ENCODE peak calls at places on chromosomes 13 and 19, in five cellular contexts. T is cardiac fibroblast, Z is AG04449, N is AG04450, O is lower leg skin. M is an unnamed sample.

GRCh38 chr13:46296920-46297319 is 85.2 kb downstream of the LRRC63 start:
- DNase-seq in T (peak; percentile 83), Z (peak; percentile 83), N (peak; percentile 24), O (no peak), M (peak; percentile 55)

GRCh38 chr19:34502582-34503545 is 21.3 kb downstream of the WTIP start:
- DNase-seq in T (peak; percentile 32), Z (no peak), N (no peak), O (no peak), M (no peak)

GRCh38 chr13:102405499-102406079 is 3.7 kb upstream of the FGF14 start:
- DNase-seq in T (peak; percentile 27), Z (no peak), N (no peak), O (no peak), M (no peak)

GRCh38 chr19:1861599-1862031 is 1.8 kb downstream of the KLF16 start:
- DNase-seq in T (no peak), Z (no peak), N (no peak), O (no peak), M (no peak)

GRCh38 chr13:27359203-27359821 is 65.1 kb upstream of the GTF3A start:
- DNase-seq in T (peak; percentile 77), Z (no peak), N (peak; percentile 54), O (peak; percentile 43), M (no peak)

GRCh38 chr19:30865481-30865880 is 483.8 kb downstream of the TSHZ3 start:
- DNase-seq in T (no peak), Z (no peak), N (no peak), O (no peak), M (no peak)

GRCh38 chr13:50125556-50126377 is 110.5 kb downstream of the KCNRG start:
- DNase-seq in T (peak; percentile 87), Z (no peak), N (peak; percentile 66), O (peak; percentile 95), M (peak; percentile 33)

GRCh38 chr19:33242911-33243310 is 17.3 kb upstream of the SLC7A10 start:
- DNase-seq in T (no peak), Z (no peak), N (no peak), O (no peak), M (no peak)

GRCh38 chr13:50909605-50910482 is at the start of gene RNASEH2B:
- DNase-seq in T (peak; percentile 59), Z (no peak), N (no peak), O (peak; percentile 35), M (no peak)

GRCh38 chr19:18657590-18658365 is 20.9 kb downstream of the KLHL26 start:
- DNase-seq in T (peak; percentile 92), Z (no peak), N (peak; percentile 45), O (no peak), M (no peak)

GRCh38 chr13:23159205-23159586 is 21.6 kb upstream of the SGCG start:
- DNase-seq in T (peak; percentile 53), Z (no peak), N (no peak), O (no peak), M (no peak)

GRCh38 chr19:2032296-2032941 is 16.9 kb upstream of the BTBD2 start:
- DNase-seq in T (peak; percentile 84), Z (no peak), N (no peak), O (peak; percentile 97), M (peak; percentile 48)

GRCh38 chr13:62185631-62186256 is 770.1 kb upstream of the PCDH20 start:
- DNase-seq in T (no peak), Z (no peak), N (no peak), O (no peak), M (no peak)

GRCh38 chr19:12840091-12841079 is 2.1 kb downstream of the MAST1 start:
- DNase-seq in T (peak; percentile 83), Z (no peak), N (no peak), O (peak; percentile 46), M (peak; percentile 20)

GRCh38 chr13:90872491-90873025 is 474.9 kb upstream of the MIR17HG start:
- DNase-seq in T (no peak), Z (no peak), N (no peak), O (no peak), M (no peak)
- TF ChIP-seq CTCF in T (no peak), Z (no peak), N (no peak), O (no peak), M (no peak)

GRCh38 chr19:57934820-57935665 is at the start of gene ZNF418:
- DNase-seq in T (peak; percentile 87), Z (peak; percentile 26), N (peak; percentile 43), O (peak; percentile 56), M (peak; percentile 50)
- H3K4me3 ChIP-seq in T (peak within 1 kb of the TSS; percentile 83), Z (peak within 1 kb of the TSS; percentile 79), N (peak within 1 kb of the TSS; percentile 81), O (peak within 1 kb of the TSS; percentile 53), M (peak within 1 kb of the TSS; percentile 86)

DNA sequence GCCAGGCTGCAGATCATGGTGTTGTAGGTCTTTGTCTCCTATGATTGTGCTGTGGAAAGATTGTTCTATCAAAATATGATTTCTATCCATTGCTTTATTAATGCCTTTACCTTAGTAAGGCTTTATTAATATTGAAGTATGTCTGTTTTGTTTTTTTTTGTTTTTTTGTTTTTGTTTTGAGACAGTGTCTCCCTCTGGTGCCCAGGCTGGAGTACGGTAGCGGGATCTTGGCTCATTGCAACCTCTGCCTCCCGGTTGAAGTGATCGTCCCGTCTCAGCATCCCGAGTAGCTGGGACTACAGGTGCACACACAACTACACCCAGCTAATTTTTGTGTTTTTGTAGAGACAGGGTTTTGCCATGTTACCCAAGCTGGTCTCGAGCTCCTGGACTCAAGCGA is 7.7 kb downstream of the IRGC start:
- DNase-seq in T (peak; percentile 46), Z (no peak), N (no peak), O (no peak), M (no peak)
- TF ChIP-seq CTCF in T (peak; percentile 52), Z (no peak), N (peak; percentile 20), O (no peak), M (peak; percentile 34)

GRCh38 chr19:38252935-38253691 is 3.1 kb downstream of the PPP1R14A start:
- DNase-seq in T (no peak), Z (no peak), N (no peak), O (no peak), M (no peak)

GRCh38 chr19:38250821-38251563 is 5.2 kb downstream of the PPP1R14A start:
- DNase-seq in T (peak; percentile 29), Z (no peak), N (no peak), O (no peak), M (no peak)

GRCh38 chr19:38250428-38250820 is 5.8 kb downstream of the PPP1R14A start:
- DNase-seq in T (no peak), Z (no peak), N (no peak), O (no peak), M (no peak)

GRCh38 chr19:38252385-38252784 is 3.8 kb downstream of the PPP1R14A start:
- DNase-seq in T (no peak), Z (no peak), N (no peak), O (no peak), M (no peak)

GRCh38 chr19:38251564-38252051 is 4.6 kb downstream of the PPP1R14A start:
- DNase-seq in T (peak; percentile 40), Z (no peak), N (no peak), O (no peak), M (no peak)
- H3K4me3 ChIP-seq in T (no peak overlapping the region), Z (no peak overlapping the region), N (no peak overlapping the region), O (no peak overlapping the region), M (no peak overlapping the region)

GRCh38 chr19:5690125-5690954 is at the start of gene RPL36:
- DNase-seq in T (peak; percentile 97), Z (peak; percentile 57), N (peak; percentile 92), O (peak; percentile 96), M (peak; percentile 40)

GRCh38 chr19:5684694-5685430 is 4.0 kb downstream of the HSD11B1L start:
- DNase-seq in T (no peak), Z (no peak), N (no peak), O (no peak), M (no peak)

GRCh38 chr19:5686326-5686646 is 3.8 kb upstream of the RPL36 start:
- DNase-seq in T (no peak), Z (no peak), N (no peak), O (no peak), M (no peak)

GRCh38 chr19:5686647-5687359 is 3.3 kb upstream of the RPL36 start:
- DNase-seq in T (peak; percentile 96), Z (peak; percentile 24), N (peak; percentile 74), O (peak; percentile 96), M (no peak)

GRCh38 chr19:5687360-5688198 is 2.5 kb upstream of the RPL36 start:
- DNase-seq in T (no peak), Z (no peak), N (no peak), O (no peak), M (no peak)
- TF ChIP-seq CTCF in T (no peak), Z (no peak), N (no peak), O (no peak), M (no peak)